ENCODE peak calls at places on chromosomes 6 and 20, in four cellular contexts. P is SK-N-SH, E is K562, C is WTC11. M is an unnamed sample.

GRCh38 chr6:101396552-101397173 is 3.2 kb downstream of the GRIK2 start:
- DNase-seq in P (no peak), E (peak), C (peak), M (no peak)

GRCh38 chr6:3522561-3523287 is 65.9 kb upstream of the SLC22A23 start:
- DNase-seq in P (no peak), E (no peak), C (no peak), M (no peak)

GRCh38 chr6:132768051-132768517 is 10.4 kb upstream of the VNN2 start:
- DNase-seq in P (peak), E (peak), C (peak), M (no peak)

GRCh38 chr20:64069614-64070243 is 6.7 kb downstream of the TCEA2 start:
- DNase-seq in P (peak), E (no peak), C (peak), M (no peak)

GRCh38 chr6:6858533-6858982 is 249.2 kb upstream of the RREB1 start:
- DNase-seq in P (no peak), E (peak), C (no peak), M (no peak)

GRCh38 chr6:157548635-157549467 is 167.9 kb downstream of the ZDHHC14 start:
- DNase-seq in P (no peak), E (no peak), C (no peak), M (no peak)

GRCh38 chr6:33297956-33298772 is 578 bp downstream of the RGL2 start:
- DNase-seq in P (peak), E (peak), C (peak), M (no peak)

GRCh38 chr20:8218861-8219260 is 86.8 kb downstream of the PLCB1 start:
- DNase-seq in P (no peak), E (no peak), C (no peak), M (no peak)

GRCh38 chr6:37049990-37050853 is 44.8 kb downstream of the FGD2 start:
- DNase-seq in P (no peak), E (peak), C (no peak), M (no peak)

GRCh38 chr6:68633654-68634502 is 1.2 kb upstream of the ADGRB3 start:
- DNase-seq in P (peak), E (no peak), C (no peak), M (no peak)

GRCh38 chr6:129105035-129105434 is 222.1 kb downstream of the LAMA2 start:
- DNase-seq in P (no peak), E (no peak), C (no peak), M (no peak)

GRCh38 chr6:168623736-168624135 is 182.8 kb downstream of the SMOC2 start:
- DNase-seq in P (no peak), E (no peak), C (no peak), M (no peak)

GRCh38 chr6:137315081-137315480 is 95.9 kb upstream of the IFNGR1 start:
- DNase-seq in P (no peak), E (no peak), C (no peak), M (no peak)

GRCh38 chr6:122202576-122203137 is 196.8 kb upstream of the HSF2 start:
- DNase-seq in P (no peak), E (peak), C (peak), M (no peak)

GRCh38 chr6:158630944-158631616 is 13.5 kb downstream of the DYNLT1 start:
- DNase-seq in P (no peak), E (no peak), C (no peak), M (no peak)

GRCh38 chr6:139472341-139473038 is 98.0 kb upstream of the CITED2 start:
- DNase-seq in P (no peak), E (no peak), C (no peak), M (no peak)
- TF ChIP-seq USF1 in P (no peak), E (no peak), C (no peak), M (no peak)

GRCh38 chr6:87742106-87742505 is 40.1 kb upstream of the AKIRIN2 start:
- DNase-seq in P (no peak), E (no peak), C (no peak), M (no peak)
- TF ChIP-seq USF1 in P (no peak), E (peak), C (no peak), M (peak)

GRCh38 chr20:10093087-10093591 is 58.4 kb downstream of the ANKEF1 start:
- DNase-seq in P (no peak), E (no peak), C (no peak), M (no peak)

GRCh38 chr20:10094566-10095173 is 59.9 kb downstream of the ANKEF1 start:
- DNase-seq in P (no peak), E (no peak), C (no peak), M (no peak)

GRCh38 chr20:10090588-10091166 is 55.9 kb downstream of the ANKEF1 start:
- DNase-seq in P (peak), E (peak), C (peak), M (no peak)

DNA sequence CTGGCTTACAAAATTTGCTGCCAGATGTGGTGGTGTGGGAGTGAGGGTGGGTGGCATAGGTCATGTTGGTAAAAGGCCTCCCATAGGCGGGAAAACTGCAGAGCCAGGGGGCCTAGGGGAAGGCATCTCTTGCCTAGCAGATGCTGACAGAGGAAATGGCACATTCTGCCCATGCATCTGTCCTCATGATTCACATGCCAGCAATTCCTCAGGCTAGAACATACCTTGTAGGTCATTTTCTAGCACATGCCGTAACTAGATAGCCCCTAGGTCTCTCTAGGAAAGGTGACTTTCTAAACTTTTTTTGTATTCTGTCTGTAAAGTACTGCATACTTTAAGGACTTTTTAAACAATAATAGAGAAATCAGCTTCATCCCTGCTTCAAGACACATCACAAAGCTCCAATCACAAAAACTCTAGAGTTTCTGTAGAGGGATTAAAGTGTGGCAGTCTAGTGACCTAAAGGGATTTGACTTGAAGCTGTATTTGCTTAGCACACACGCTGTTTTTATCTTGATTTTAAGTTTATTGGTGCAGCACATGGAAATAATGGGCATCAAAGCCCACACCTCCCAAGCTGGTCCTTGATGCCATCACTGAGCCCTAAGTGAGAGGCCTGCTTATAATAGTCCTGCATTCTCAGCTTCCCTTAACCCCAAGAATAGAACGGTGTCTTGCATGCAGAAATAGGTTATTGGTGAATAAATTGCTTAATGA is 55.2 kb downstream of the ANKEF1 start:
- DNase-seq in P (no peak), E (no peak), C (no peak), M (no peak)
- TF ChIP-seq USF1 in P (no peak), E (no peak), C (no peak), M (no peak)

DNA sequence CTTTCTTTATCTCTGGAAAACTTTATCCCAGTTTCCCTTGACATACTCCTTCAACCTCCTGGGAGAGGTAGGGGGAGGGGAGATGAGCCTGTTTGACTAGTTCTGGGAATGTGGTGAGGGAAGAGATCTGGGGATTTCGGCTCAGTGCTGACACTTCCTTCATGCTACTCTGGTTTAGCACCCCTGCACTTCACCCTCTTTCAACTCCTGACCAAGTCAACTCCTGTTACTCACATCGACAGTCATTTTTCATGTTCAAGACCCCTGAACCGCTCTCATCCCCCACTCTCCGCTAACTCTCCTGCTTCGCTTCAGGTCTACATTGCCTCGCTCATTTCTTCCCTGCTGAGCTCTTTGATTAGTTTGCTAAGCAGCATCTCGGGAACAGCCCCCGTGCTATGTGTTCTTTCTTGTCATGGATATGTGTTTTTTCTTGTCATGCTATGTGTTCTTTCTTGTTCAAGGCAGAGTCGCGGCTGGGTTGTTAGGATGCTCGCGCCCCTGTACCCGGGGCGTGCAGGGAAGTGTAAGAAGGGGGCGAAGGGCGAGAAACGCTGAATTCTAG is 16.6 kb upstream of the TRIM27 start:
- DNase-seq in P (peak), E (peak), C (peak), M (peak)
- TF ChIP-seq USF1 in P (no peak), E (no peak), C (no peak), M (no peak)

GRCh38 chr20:51497542-51498467 is 44.7 kb downstream of the NFATC2 start:
- DNase-seq in P (no peak), E (no peak), C (no peak), M (peak)
- TF ChIP-seq USF1 in P (no peak), E (no peak), C (no peak), M (no peak)